ENCODE peak calls at places on chromosomes 13 and 19, in nine cellular contexts. H is substantia nigra; O is WERI-Rb-1; Q is ovary; N is dermis microvascular lymphatic vessel endothelial cell; B is activated naive CD4-positive, alpha-beta T cell treated with Interleukin-2 at 50 U/mL for 16 hours; M is effector CD4-positive, alpha-beta T cell; P is heart left ventricle; T is CD4-positive, CD25-positive, alpha-beta regulatory T cell. E is an unnamed sample.

GRCh38 chr19:38634757-38635482 is 12.5 kb upstream of the ACTN4 start:
- DNase-seq in H (peak), O (peak), Q (peak), N (peak), B (peak), M (peak), P (peak), T (peak), E (peak)

GRCh38 chr19:38483016-38483630 is 49.6 kb downstream of the RYR1 start:
- DNase-seq in H (no peak), O (no peak), Q (no peak), N (no peak), B (no peak), M (no peak), P (no peak), T (no peak), E (no peak)

GRCh38 chr13:29411493-29411892 is 184.0 kb downstream of the SLC7A1 start:
- DNase-seq in H (no peak), O (no peak), Q (no peak), N (no peak), B (no peak), M (no peak), P (no peak), T (no peak), E (no peak)

GRCh38 chr19:58538257-58539168 is 5.4 kb upstream of the TRIM28 start:
- DNase-seq in H (no peak), O (no peak), Q (no peak), N (peak), B (peak), M (no peak), P (no peak), T (peak), E (peak)

GRCh38 chr13:42474954-42475353 is 99.0 kb upstream of the TNFSF11 start:
- DNase-seq in H (no peak), O (no peak), Q (no peak), N (peak), B (peak), M (no peak), P (no peak), T (no peak), E (no peak)

GRCh38 chr19:57813919-57814504 is 701 bp downstream of the ZNF552 start:
- DNase-seq in H (no peak), O (no peak), Q (no peak), N (no peak), B (no peak), M (no peak), P (no peak), T (no peak), E (peak)

GRCh38 chr19:19451429-19452240 is 46.2 kb downstream of the GATAD2A start:
- DNase-seq in H (no peak), O (no peak), Q (no peak), N (no peak), B (peak), M (no peak), P (peak), T (no peak), E (no peak)

GRCh38 chr19:10637894-10638293 is 12.5 kb downstream of the SLC44A2 start:
- DNase-seq in H (no peak), O (no peak), Q (no peak), N (no peak), B (no peak), M (no peak), P (no peak), T (no peak), E (no peak)